ENCODE peak calls at places on chromosomes 7 and 10, in eight cellular contexts. One of them, this sample, is unnamed.

GRCh38 chr10:59290448-59290847 is 71.9 kb downstream of the FAM13C start:
- DNase-seq in left ventricle myocardium inferior: no peak
- DNase-seq in RWPE1: no peak
- DNase-seq in progenitor cell of endocrine pancreas: no peak
- DNase-seq in nephron progenitor cell: no peak
- DNase-seq in Calu3: no peak
- DNase-seq in endothelial cell: no peak
- DNase-seq in H9: no peak
- DNase-seq in this sample: no peak

GRCh38 chr7:2635810-2636701 is 4.3 kb downstream of the TTYH3 start:
- DNase-seq in left ventricle myocardium inferior: peak; percentile 69
- DNase-seq in RWPE1: no peak
- DNase-seq in progenitor cell of endocrine pancreas: no peak
- DNase-seq in nephron progenitor cell: no peak
- DNase-seq in Calu3: no peak
- DNase-seq in endothelial cell: no peak
- DNase-seq in H9: no peak
- DNase-seq in this sample: no peak

GRCh38 chr10:81886939-81887338 is 11.9 kb downstream of the NRG3 start:
- DNase-seq in left ventricle myocardium inferior: no peak
- DNase-seq in RWPE1: no peak
- DNase-seq in progenitor cell of endocrine pancreas: no peak
- DNase-seq in nephron progenitor cell: no peak
- DNase-seq in Calu3: no peak
- DNase-seq in endothelial cell: no peak
- DNase-seq in H9: no peak
- DNase-seq in this sample: no peak

GRCh38 chr10:104123397-104123796 is 1.4 kb downstream of the SFR1 start:
- DNase-seq in left ventricle myocardium inferior: no peak
- DNase-seq in RWPE1: no peak
- DNase-seq in progenitor cell of endocrine pancreas: no peak
- DNase-seq in nephron progenitor cell: no peak
- DNase-seq in Calu3: no peak
- DNase-seq in endothelial cell: no peak
- DNase-seq in H9: no peak
- DNase-seq in this sample: no peak

GRCh38 chr7:83267141-83267631 is 104.5 kb upstream of the PCLO start:
- DNase-seq in left ventricle myocardium inferior: no peak
- DNase-seq in RWPE1: no peak
- DNase-seq in progenitor cell of endocrine pancreas: no peak
- DNase-seq in nephron progenitor cell: no peak
- DNase-seq in Calu3: no peak
- DNase-seq in endothelial cell: no peak
- DNase-seq in H9: no peak
- DNase-seq in this sample: no peak

GRCh38 chr10:125479059-125479458 is 203.9 kb downstream of the TEX36 start:
- DNase-seq in left ventricle myocardium inferior: no peak
- DNase-seq in RWPE1: peak; percentile 88
- DNase-seq in progenitor cell of endocrine pancreas: no peak
- DNase-seq in nephron progenitor cell: no peak
- DNase-seq in Calu3: peak; percentile 6
- DNase-seq in endothelial cell: no peak
- DNase-seq in H9: no peak
- DNase-seq in this sample: no peak

GRCh38 chr7:25727876-25728275 is 424.1 kb upstream of the NFE2L3 start:
- DNase-seq in left ventricle myocardium inferior: no peak
- DNase-seq in RWPE1: no peak
- DNase-seq in progenitor cell of endocrine pancreas: no peak
- DNase-seq in nephron progenitor cell: no peak
- DNase-seq in Calu3: no peak
- DNase-seq in endothelial cell: no peak
- DNase-seq in H9: no peak
- DNase-seq in this sample: no peak

GRCh38 chr10:8054243-8054497 is 318 bp upstream of the GATA3 start:
- DNase-seq in left ventricle myocardium inferior: no peak
- DNase-seq in RWPE1: peak; percentile 53
- DNase-seq in progenitor cell of endocrine pancreas: no peak
- DNase-seq in nephron progenitor cell: no peak
- DNase-seq in Calu3: no peak
- DNase-seq in endothelial cell: no peak
- DNase-seq in H9: no peak
- DNase-seq in this sample: no peak

GRCh38 chr7:106504207-106504606 is 156.8 kb downstream of the CCDC71L start:
- DNase-seq in left ventricle myocardium inferior: no peak
- DNase-seq in RWPE1: no peak
- DNase-seq in progenitor cell of endocrine pancreas: no peak
- DNase-seq in nephron progenitor cell: no peak
- DNase-seq in Calu3: no peak
- DNase-seq in endothelial cell: no peak
- DNase-seq in H9: no peak
- DNase-seq in this sample: no peak

GRCh38 chr10:36802523-36803153 is 322.8 kb upstream of the ANKRD30A start:
- DNase-seq in left ventricle myocardium inferior: peak; percentile 29
- DNase-seq in RWPE1: no peak
- DNase-seq in progenitor cell of endocrine pancreas: no peak
- DNase-seq in nephron progenitor cell: peak; percentile 15
- DNase-seq in Calu3: no peak
- DNase-seq in endothelial cell: no peak
- DNase-seq in H9: no peak
- DNase-seq in this sample: no peak

GRCh38 chr10:96511044-96511945 is 2.4 kb downstream of the TLL2 start:
- DNase-seq in left ventricle myocardium inferior: no peak
- DNase-seq in RWPE1: peak; percentile 57
- DNase-seq in progenitor cell of endocrine pancreas: peak; percentile 34
- DNase-seq in nephron progenitor cell: peak; percentile 55
- DNase-seq in Calu3: peak; percentile 41
- DNase-seq in endothelial cell: peak; percentile 64
- DNase-seq in H9: peak; percentile 86
- DNase-seq in this sample: peak; percentile 41

GRCh38 chr7:45888185-45888992 is at the start of gene IGFBP1:
- DNase-seq in left ventricle myocardium inferior: no peak
- DNase-seq in RWPE1: no peak
- DNase-seq in progenitor cell of endocrine pancreas: peak; percentile 23
- DNase-seq in nephron progenitor cell: peak; percentile 63
- DNase-seq in Calu3: peak; percentile 68
- DNase-seq in endothelial cell: peak; percentile 50
- DNase-seq in H9: peak; percentile 45
- DNase-seq in this sample: peak; percentile 25

GRCh38 chr7:151454306-151454705 is 14.4 kb upstream of the CRYGN start:
- DNase-seq in left ventricle myocardium inferior: no peak
- DNase-seq in RWPE1: no peak
- DNase-seq in progenitor cell of endocrine pancreas: no peak
- DNase-seq in nephron progenitor cell: peak; percentile 42
- DNase-seq in Calu3: no peak
- DNase-seq in endothelial cell: no peak
- DNase-seq in H9: no peak
- DNase-seq in this sample: no peak

GRCh38 chr10:110278562-110278961 is 26.2 kb downstream of the SMNDC1 start:
- DNase-seq in left ventricle myocardium inferior: no peak
- DNase-seq in RWPE1: no peak
- DNase-seq in progenitor cell of endocrine pancreas: no peak
- DNase-seq in nephron progenitor cell: no peak
- DNase-seq in Calu3: no peak
- DNase-seq in endothelial cell: no peak
- DNase-seq in H9: no peak
- DNase-seq in this sample: no peak

GRCh38 chr10:4194231-4194630 is 409.2 kb upstream of the KLF6 start:
- DNase-seq in left ventricle myocardium inferior: no peak
- DNase-seq in RWPE1: peak; percentile 33
- DNase-seq in progenitor cell of endocrine pancreas: no peak
- DNase-seq in nephron progenitor cell: no peak
- DNase-seq in Calu3: no peak
- DNase-seq in endothelial cell: no peak
- DNase-seq in H9: no peak
- DNase-seq in this sample: no peak

GRCh38 chr7:144885453-144885852 is 49.6 kb upstream of the TPK1 start:
- DNase-seq in left ventricle myocardium inferior: no peak
- DNase-seq in RWPE1: no peak
- DNase-seq in progenitor cell of endocrine pancreas: no peak
- DNase-seq in nephron progenitor cell: no peak
- DNase-seq in Calu3: no peak
- DNase-seq in endothelial cell: no peak
- DNase-seq in H9: no peak
- DNase-seq in this sample: no peak

GRCh38 chr10:27715505-27715904 is 30.1 kb downstream of the MKX start:
- DNase-seq in left ventricle myocardium inferior: no peak
- DNase-seq in RWPE1: no peak
- DNase-seq in progenitor cell of endocrine pancreas: no peak
- DNase-seq in nephron progenitor cell: no peak
- DNase-seq in Calu3: no peak
- DNase-seq in endothelial cell: no peak
- DNase-seq in H9: no peak
- DNase-seq in this sample: no peak

GRCh38 chr10:71671983-71672535 is 47.5 kb downstream of the C10orf105 start:
- DNase-seq in left ventricle myocardium inferior: no peak
- DNase-seq in RWPE1: no peak
- DNase-seq in progenitor cell of endocrine pancreas: no peak
- DNase-seq in nephron progenitor cell: no peak
- DNase-seq in Calu3: no peak
- DNase-seq in endothelial cell: no peak
- DNase-seq in H9: no peak
- DNase-seq in this sample: no peak

DNA sequence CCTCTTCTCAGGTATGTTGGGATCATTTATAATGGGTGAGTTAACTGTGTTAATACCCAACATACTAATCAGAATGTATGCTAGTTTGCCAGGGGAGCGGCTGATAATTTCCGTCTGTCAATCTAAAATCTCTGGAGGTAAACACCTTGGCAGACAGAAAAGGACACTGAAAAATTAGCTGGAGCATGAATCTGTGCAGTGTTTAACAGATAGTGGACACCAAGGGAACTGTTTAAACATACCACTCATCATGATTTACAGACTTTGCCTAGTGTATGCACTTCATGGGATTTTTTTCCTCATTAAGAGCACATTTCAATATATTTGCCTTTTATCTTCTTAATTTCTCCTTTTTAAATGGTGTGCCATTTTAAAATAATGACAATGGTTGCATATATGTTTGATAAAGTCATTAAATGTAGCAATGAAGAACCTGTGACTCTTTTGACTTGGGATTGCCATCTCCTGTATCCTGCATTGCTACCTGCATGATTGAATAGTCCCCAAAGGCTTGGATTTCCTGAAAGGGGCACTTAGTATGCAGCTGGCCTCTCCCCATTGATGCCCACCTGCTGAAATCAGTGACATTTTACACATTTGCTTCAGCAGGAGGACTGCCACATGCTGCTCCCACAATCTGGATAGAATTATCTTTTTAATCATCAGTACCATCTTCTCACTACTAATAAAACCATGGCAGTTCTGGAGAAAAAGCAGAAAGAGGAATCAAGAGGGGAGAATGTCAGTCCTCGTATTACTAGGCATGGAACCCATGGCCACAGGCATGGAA is 68.0 kb downstream of the SLC13A1 start:
- DNase-seq in left ventricle myocardium inferior: no peak
- DNase-seq in RWPE1: no peak
- DNase-seq in progenitor cell of endocrine pancreas: no peak
- DNase-seq in nephron progenitor cell: no peak
- DNase-seq in Calu3: no peak
- DNase-seq in endothelial cell: no peak
- DNase-seq in H9: no peak
- DNase-seq in this sample: no peak
- TF ChIP-seq CTCF in left ventricle myocardium inferior: no peak
- TF ChIP-seq CTCF in RWPE1: no peak
- TF ChIP-seq CTCF in progenitor cell of endocrine pancreas: no peak
- TF ChIP-seq CTCF in nephron progenitor cell: no peak
- TF ChIP-seq CTCF in Calu3: no peak
- TF ChIP-seq CTCF in endothelial cell: no peak
- TF ChIP-seq CTCF in H9: no peak
- TF ChIP-seq CTCF in this sample: no peak

DNA sequence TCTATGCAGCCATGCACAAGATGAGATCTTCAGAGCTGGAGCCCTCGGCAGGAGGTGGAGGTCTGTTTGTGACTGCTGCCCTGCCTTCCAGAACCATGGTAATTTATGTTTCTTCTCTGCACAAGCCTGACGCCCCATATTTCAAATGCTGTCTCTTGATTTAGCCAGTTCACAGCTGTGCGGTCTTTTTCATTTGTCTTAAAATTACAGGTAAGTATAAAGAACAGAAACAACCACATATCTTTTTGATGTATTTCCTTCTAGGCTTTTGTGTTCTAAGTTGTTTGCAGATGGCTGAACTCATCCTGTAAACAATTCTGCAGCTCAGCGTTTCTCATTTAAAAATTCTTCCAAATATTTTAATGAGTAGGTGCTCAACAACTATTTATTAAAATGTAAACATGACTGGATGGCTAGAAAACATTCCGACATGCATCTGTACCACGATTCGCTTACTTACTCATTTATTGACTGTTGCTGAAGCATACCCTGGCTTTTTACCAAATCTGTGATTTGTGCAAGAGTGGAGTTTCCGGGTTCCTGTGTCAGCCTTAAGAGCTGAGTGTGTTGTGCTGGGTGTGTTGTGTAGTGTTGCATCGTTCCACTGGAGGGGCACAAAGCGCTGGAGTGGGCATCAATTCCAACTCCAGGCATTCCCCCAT is 58.9 kb downstream of the PIP4K2A start:
- DNase-seq in left ventricle myocardium inferior: no peak
- DNase-seq in RWPE1: peak; percentile 30
- DNase-seq in progenitor cell of endocrine pancreas: no peak
- DNase-seq in nephron progenitor cell: peak; percentile 20
- DNase-seq in Calu3: peak; percentile 36
- DNase-seq in endothelial cell: no peak
- DNase-seq in H9: no peak
- DNase-seq in this sample: no peak
- TF ChIP-seq CTCF in left ventricle myocardium inferior: no peak
- TF ChIP-seq CTCF in RWPE1: no peak
- TF ChIP-seq CTCF in progenitor cell of endocrine pancreas: no peak
- TF ChIP-seq CTCF in nephron progenitor cell: no peak
- TF ChIP-seq CTCF in Calu3: no peak
- TF ChIP-seq CTCF in endothelial cell: no peak
- TF ChIP-seq CTCF in H9: no peak
- TF ChIP-seq CTCF in this sample: no peak

GRCh38 chr10:42986618-42987017 is 90.3 kb upstream of the RET start:
- DNase-seq in left ventricle myocardium inferior: no peak
- DNase-seq in RWPE1: no peak
- DNase-seq in progenitor cell of endocrine pancreas: no peak
- DNase-seq in nephron progenitor cell: no peak
- DNase-seq in Calu3: no peak
- DNase-seq in endothelial cell: no peak
- DNase-seq in H9: no peak
- DNase-seq in this sample: no peak
- TF ChIP-seq CTCF in left ventricle myocardium inferior: no peak
- TF ChIP-seq CTCF in RWPE1: no peak
- TF ChIP-seq CTCF in progenitor cell of endocrine pancreas: no peak
- TF ChIP-seq CTCF in nephron progenitor cell: no peak
- TF ChIP-seq CTCF in Calu3: no peak
- TF ChIP-seq CTCF in endothelial cell: no peak
- TF ChIP-seq CTCF in H9: no peak
- TF ChIP-seq CTCF in this sample: no peak

GRCh38 chr7:140989068-140989467 is 25.7 kb downstream of the MRPS33 start:
- DNase-seq in left ventricle myocardium inferior: no peak
- DNase-seq in RWPE1: no peak
- DNase-seq in progenitor cell of endocrine pancreas: no peak
- DNase-seq in nephron progenitor cell: no peak
- DNase-seq in Calu3: no peak
- DNase-seq in endothelial cell: no peak
- DNase-seq in H9: no peak
- DNase-seq in this sample: no peak

GRCh38 chr7:140982508-140982907 is 32.2 kb downstream of the MRPS33 start:
- DNase-seq in left ventricle myocardium inferior: no peak
- DNase-seq in RWPE1: no peak
- DNase-seq in progenitor cell of endocrine pancreas: no peak
- DNase-seq in nephron progenitor cell: no peak
- DNase-seq in Calu3: no peak
- DNase-seq in endothelial cell: no peak
- DNase-seq in H9: no peak
- DNase-seq in this sample: no peak

GRCh38 chr7:140983802-140984201 is 30.9 kb downstream of the MRPS33 start:
- DNase-seq in left ventricle myocardium inferior: no peak
- DNase-seq in RWPE1: no peak
- DNase-seq in progenitor cell of endocrine pancreas: no peak
- DNase-seq in nephron progenitor cell: no peak
- DNase-seq in Calu3: no peak
- DNase-seq in endothelial cell: no peak
- DNase-seq in H9: no peak
- DNase-seq in this sample: no peak
- TF ChIP-seq CTCF in left ventricle myocardium inferior: no peak
- TF ChIP-seq CTCF in RWPE1: no peak
- TF ChIP-seq CTCF in progenitor cell of endocrine pancreas: peak; percentile 35
- TF ChIP-seq CTCF in nephron progenitor cell: peak; percentile 23
- TF ChIP-seq CTCF in Calu3: no peak
- TF ChIP-seq CTCF in endothelial cell: peak; percentile 73
- TF ChIP-seq CTCF in H9: peak; percentile 84
- TF ChIP-seq CTCF in this sample: peak; percentile 55